ENCODE peak calls at places on chromosomes 7 and 10, in five cellular contexts. One of them, this sample, is unnamed.

GRCh38 chr7:122013070-122013469 is 131.0 kb downstream of the AASS start:
- DNase-seq in neural crest cell: no peak
- DNase-seq in NCI-H345: no peak
- DNase-seq in GM04504: no peak
- DNase-seq in suprapubic skin: no peak
- DNase-seq in this sample: no peak

GRCh38 chr7:149257146-149257545 is 4.8 kb upstream of the ZNF783 start:
- DNase-seq in neural crest cell: no peak
- DNase-seq in NCI-H345: no peak
- DNase-seq in GM04504: no peak
- DNase-seq in suprapubic skin: no peak
- DNase-seq in this sample: no peak

GRCh38 chr10:132707121-132707775 is 78.7 kb downstream of the NKX6-2 start:
- DNase-seq in neural crest cell: no peak
- DNase-seq in NCI-H345: no peak
- DNase-seq in GM04504: no peak
- DNase-seq in suprapubic skin: peak; percentile 35
- DNase-seq in this sample: no peak

GRCh38 chr10:25675204-25675603 is 258.8 kb upstream of the MYO3A start:
- DNase-seq in neural crest cell: no peak
- DNase-seq in NCI-H345: no peak
- DNase-seq in GM04504: no peak
- DNase-seq in suprapubic skin: no peak
- DNase-seq in this sample: no peak

GRCh38 chr7:17697128-17697881 is 243.0 kb downstream of the SNX13 start:
- DNase-seq in neural crest cell: no peak
- DNase-seq in NCI-H345: no peak
- DNase-seq in GM04504: no peak
- DNase-seq in suprapubic skin: no peak
- DNase-seq in this sample: no peak

GRCh38 chr7:76191783-76192240 is 9.9 kb upstream of the SRRM3 start:
- DNase-seq in neural crest cell: peak; percentile 18
- DNase-seq in NCI-H345: no peak
- DNase-seq in GM04504: no peak
- DNase-seq in suprapubic skin: no peak
- DNase-seq in this sample: peak; percentile 48

GRCh38 chr10:5948999-5949759 is 28.2 kb downstream of the IL15RA start:
- DNase-seq in neural crest cell: peak; percentile 38
- DNase-seq in NCI-H345: peak; percentile 8
- DNase-seq in GM04504: peak; percentile 36
- DNase-seq in suprapubic skin: peak; percentile 65
- DNase-seq in this sample: no peak

GRCh38 chr10:66925896-66926719 is at the start of gene LRRTM3:
- DNase-seq in neural crest cell: peak; percentile 42
- DNase-seq in NCI-H345: peak; percentile 0
- DNase-seq in GM04504: peak; percentile 55
- DNase-seq in suprapubic skin: no peak
- DNase-seq in this sample: peak; percentile 4

GRCh38 chr10:56116684-56117083 is 244.4 kb downstream of the ZWINT start:
- DNase-seq in neural crest cell: no peak
- DNase-seq in NCI-H345: no peak
- DNase-seq in GM04504: no peak
- DNase-seq in suprapubic skin: no peak
- DNase-seq in this sample: no peak

This sample was measured in CMK.